ENCODE peak calls at places on chromosomes 6 and 20, in five cellular contexts. T is psoas muscle, N is Peyer's patch, B is Karpas-422, V is GM23248. G is an unnamed sample.

GRCh38 chr6:115891111-115891669 is 169.5 kb downstream of the FRK start:
- DNase-seq in V (peak; percentile 85), N (no peak), B (no peak), T (no peak), G (no peak)

GRCh38 chr6:52645976-52646375 is 24.9 kb upstream of the TMEM14A start:
- DNase-seq in T (no peak), V (no peak), N (no peak), B (no peak), G (no peak)

GRCh38 chr6:46746691-46747090 is at the start of gene ANKRD66:
- DNase-seq in B (no peak), N (no peak), V (no peak), T (no peak), G (no peak)

GRCh38 chr20:16588241-16588640 is 15.0 kb upstream of the KIF16B start:
- DNase-seq in B (no peak), N (no peak), T (no peak), V (no peak), G (no peak)

GRCh38 chr6:37514377-37514776 is 14.7 kb upstream of the CCDC167 start:
- DNase-seq in T (no peak), N (no peak), V (peak; percentile 69), B (no peak), G (no peak)

GRCh38 chr6:11556308-11556707 is 18.8 kb downstream of the TMEM170B start:
- DNase-seq in N (no peak), V (no peak), B (no peak), T (no peak), G (no peak)

GRCh38 chr6:135851442-135852271 is at the start of gene PDE7B:
- DNase-seq in V (peak; percentile 98), N (peak; percentile 88), B (no peak), T (peak; percentile 83), G (peak; percentile 94)

GRCh38 chr20:47583551-47583950 is 81.9 kb downstream of the NCOA3 start:
- DNase-seq in N (no peak), T (no peak), B (no peak), V (no peak), G (no peak)

GRCh38 chr6:160013987-160014868 is 45.3 kb downstream of the IGF2R start:
- DNase-seq in N (no peak), B (no peak), V (peak; percentile 32), T (no peak), G (no peak)

GRCh38 chr6:3908961-3909360 is 59.8 kb downstream of the FAM50B start:
- DNase-seq in V (no peak), N (peak; percentile 19), T (no peak), B (no peak), G (no peak)

GRCh38 chr6:116379764-116380163 is 9.0 kb downstream of the DSE start:
- DNase-seq in V (no peak), B (no peak), N (no peak), T (no peak), G (no peak)

GRCh38 chr6:155256122-155256795 is 7.6 kb upstream of the CLDN20 start:
- DNase-seq in V (no peak), B (no peak), T (no peak), N (no peak), G (no peak)

GRCh38 chr6:31651602-31652191 is 764 bp downstream of the BAG6 start:
- DNase-seq in N (peak; percentile 87), T (no peak), B (peak; percentile 81), V (peak; percentile 91), G (no peak)

GRCh38 chr20:34538671-34539123 is 19.8 kb upstream of the MAP1LC3A start:
- DNase-seq in T (peak; percentile 62), B (peak; percentile 85), N (peak; percentile 82), V (peak; percentile 84), G (peak; percentile 80)

GRCh38 chr6:2429460-2429859 is 184.1 kb upstream of the GMDS start:
- DNase-seq in V (peak; percentile 57), B (no peak), T (no peak), N (no peak), G (no peak)

GRCh38 chr6:90107721-90108364 is 188.8 kb downstream of the BACH2 start:
- DNase-seq in T (no peak), N (no peak), V (no peak), B (no peak), G (no peak)

GRCh38 chr20:35129647-35130069 is 17.5 kb downstream of the EDEM2 start:
- DNase-seq in V (peak; percentile 49), N (no peak), T (no peak), B (no peak), G (no peak)

GRCh38 chr20:36861625-36861874 is 14.4 kb upstream of the TLDC2 start:
- DNase-seq in T (no peak), B (no peak), V (peak; percentile 53), N (no peak), G (peak; percentile 71)

GRCh38 chr6:145036236-145036635 is 699.1 kb downstream of the EPM2A start:
- DNase-seq in V (no peak), N (no peak), T (no peak), B (no peak), G (no peak)

GRCh38 chr20:61932199-61932592 is 133.5 kb downstream of the TAF4 start:
- DNase-seq in N (no peak), T (no peak), V (no peak), B (no peak), G (no peak)

GRCh38 chr6:33925869-33926268 is 122.1 kb upstream of the MLN start:
- DNase-seq in B (no peak), V (no peak), N (no peak), T (no peak), G (no peak)

GRCh38 chr6:146785001-146785585 is 186.3 kb downstream of the ADGB start:
- DNase-seq in T (no peak), B (peak; percentile 85), V (peak; percentile 56), N (no peak), G (no peak)

GRCh38 chr6:251920-252319 is 40.4 kb upstream of the DUSP22 start:
- DNase-seq in N (no peak), B (no peak), V (no peak), T (no peak), G (no peak)

GRCh38 chr6:105485456-105485855 is 82.6 kb upstream of the PREP start:
- DNase-seq in V (no peak), T (no peak), N (peak; percentile 49), B (no peak), G (no peak)

GRCh38 chr6:33628401-33628964 is 7.4 kb downstream of the ITPR3 start:
- DNase-seq in N (peak; percentile 68), V (peak; percentile 20), T (no peak), B (peak; percentile 52), G (no peak)

GRCh38 chr6:90103056-90103793 is 193.4 kb downstream of the BACH2 start:
- DNase-seq in V (no peak), B (peak; percentile 72), T (no peak), N (no peak), G (no peak)

GRCh38 chr20:7031222-7031621 is 263.7 kb downstream of the BMP2 start:
- DNase-seq in T (no peak), B (no peak), V (peak; percentile 54), N (no peak), G (no peak)

GRCh38 chr20:58192567-58192966 is 35.9 kb downstream of the ANKRD60 start:
- DNase-seq in B (peak; percentile 69), T (no peak), N (no peak), V (no peak), G (no peak)

GRCh38 chr6:10384719-10385511 is 30.0 kb downstream of the TFAP2A start:
- DNase-seq in T (no peak), B (no peak), N (no peak), V (no peak), G (no peak)

GRCh38 chr6:10383312-10384063 is 31.4 kb downstream of the TFAP2A start:
- DNase-seq in V (no peak), T (peak; percentile 14), N (no peak), B (no peak), G (peak; percentile 58)

GRCh38 chr6:10382728-10383127 is 32.1 kb downstream of the TFAP2A start:
- DNase-seq in T (no peak), N (no peak), B (no peak), V (no peak), G (no peak)

GRCh38 chr6:10384333-10384718 is 30.5 kb downstream of the TFAP2A start:
- DNase-seq in V (no peak), B (no peak), T (no peak), N (no peak), G (no peak)

GRCh38 chr6:10384064-10384317 is 30.9 kb downstream of the TFAP2A start:
- DNase-seq in T (no peak), B (no peak), V (no peak), N (no peak), G (no peak)
- H3K27me3 ChIP-seq in T (peaks cover 7% of the 10 kb centered on the region), B (no peaks in the 10 kb centered on the region), V (peaks cover 83% of the 10 kb centered on the region), N (peaks cover 60% of the 10 kb centered on the region), G (peaks cover 3% of the 10 kb centered on the region)

GRCh38 chr6:151807513-151808330 is at the start of gene ESR1:
- DNase-seq in N (no peak), V (peak; percentile 49), T (peak; percentile 31), B (no peak), G (peak; percentile 69)
- H3K27me3 ChIP-seq in N (peaks cover 16% of the 10 kb centered on the region), V (peaks cover 74% of the 10 kb centered on the region), T (no peaks in the 10 kb centered on the region), B (no peaks in the 10 kb centered on the region), G (no peaks in the 10 kb centered on the region)

GRCh38 chr6:70385931-70386330 is 27.4 kb upstream of the FAM135A start:
- DNase-seq in B (no peak), N (no peak), T (no peak), V (no peak), G (no peak)

GRCh38 chr6:70391513-70391912 is 21.8 kb upstream of the FAM135A start:
- DNase-seq in V (no peak), B (no peak), N (no peak), T (no peak), G (no peak)

GRCh38 chr6:70390067-70390466 is 23.2 kb upstream of the FAM135A start:
- DNase-seq in N (no peak), T (no peak), V (no peak), B (no peak), G (no peak)

GRCh38 chr6:70389261-70389660 is 24.0 kb upstream of the FAM135A start:
- DNase-seq in B (no peak), T (no peak), N (no peak), V (no peak), G (no peak)

DNA sequence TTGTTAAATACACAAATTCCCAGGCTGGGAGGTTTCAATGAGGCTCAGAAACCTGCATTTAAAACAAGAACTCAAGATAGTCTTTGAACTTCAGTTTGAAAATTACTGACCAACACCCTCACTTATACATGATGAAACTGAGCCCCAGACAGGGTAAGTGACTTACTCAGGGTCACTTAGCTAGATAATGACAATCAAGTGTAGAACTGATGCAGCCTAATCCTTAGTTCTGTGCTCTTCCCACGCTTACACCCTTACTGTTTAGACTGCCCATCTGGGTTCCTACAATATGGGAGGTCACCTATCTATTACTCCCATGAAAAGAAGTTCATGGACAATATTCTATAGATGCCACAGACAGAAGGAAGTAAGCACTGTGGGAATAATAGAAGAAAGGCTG is 24.5 kb upstream of the FAM135A start:
- DNase-seq in V (no peak), N (no peak), B (no peak), T (no peak), G (no peak)
- H3K27me3 ChIP-seq in V (peaks cover 20% of the 10 kb centered on the region), N (no peaks in the 10 kb centered on the region), B (no peaks in the 10 kb centered on the region), T (peaks cover 2% of the 10 kb centered on the region), G (no peaks in the 10 kb centered on the region)

DNA sequence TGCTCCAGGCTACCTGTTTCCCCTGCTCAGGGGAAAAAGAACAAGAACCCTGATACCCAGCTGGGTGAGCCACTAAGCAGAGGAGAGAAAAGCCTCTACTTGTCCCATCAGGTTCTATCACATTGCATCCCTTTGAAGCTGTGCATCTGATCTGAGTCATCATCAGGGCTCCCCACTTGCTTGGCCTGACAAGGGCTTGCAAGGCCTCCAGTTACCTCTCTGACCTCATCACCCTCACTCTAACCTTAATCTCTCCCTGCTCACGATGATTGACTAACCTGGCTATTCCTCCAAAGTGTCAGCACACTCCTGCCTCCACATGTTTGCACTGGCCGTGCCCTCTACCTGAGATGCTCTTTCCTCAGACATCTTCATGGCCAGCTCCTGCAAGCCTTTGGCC is 309.5 kb upstream of the CHD6 start:
- DNase-seq in N (no peak), V (no peak), T (no peak), B (no peak), G (no peak)
- H3K27me3 ChIP-seq in N (no peaks in the 10 kb centered on the region), V (no peaks in the 10 kb centered on the region), T (no peaks in the 10 kb centered on the region), B (peaks cover 3% of the 10 kb centered on the region), G (peaks cover 3% of the 10 kb centered on the region)